ENCODE peak calls at places on chromosomes 16 and 17, in ten cellular contexts. N, C, Z, T, H, A, R, E, Y and O are unnamed samples.

GRCh38 chr17:19316756-19317358 is 45.7 kb downstream of the B9D1 start:
- DNase-seq in E (no peak), T (no peak), Y (no peak), C (no peak), H (no peak), Z (no peak), R (no peak), N (no peak), A (no peak), O (no peak)

GRCh38 chr17:31497431-31497830 is 106.0 kb downstream of the RAB11FIP4 start:
- DNase-seq in T (no peak), E (no peak), Y (no peak), N (no peak), Z (no peak), C (no peak), A (no peak), H (no peak), R (no peak), O (no peak)

GRCh38 chr17:74274703-74275340 is 788 bp downstream of the DNAI2 start:
- DNase-seq in R (no peak), E (no peak), T (no peak), C (no peak), Y (no peak), Z (no peak), H (no peak), N (no peak), A (no peak), O (no peak)

GRCh38 chr17:63274156-63274555 is 171.9 kb downstream of the CYB561 start:
- DNase-seq in R (no peak), Y (no peak), T (no peak), N (no peak), H (no peak), Z (no peak), C (peak), A (no peak), E (no peak), O (no peak)

GRCh38 chr17:21313320-21313719 is 28.8 kb downstream of the MAP2K3 start:
- DNase-seq in T (no peak), R (no peak), A (no peak), Z (no peak), N (no peak), C (no peak), Y (no peak), H (no peak), E (no peak), O (no peak)

GRCh38 chr17:47915667-47916242 is 19.7 kb downstream of the SP2 start:
- DNase-seq in C (no peak), Z (no peak), T (no peak), Y (peak), E (no peak), N (no peak), R (peak), H (no peak), A (no peak), O (no peak)

GRCh38 chr17:59725691-59726090 is 18.2 kb downstream of the VMP1 start:
- DNase-seq in Z (no peak), R (no peak), C (peak), A (no peak), T (no peak), Y (no peak), N (no peak), E (no peak), H (no peak), O (no peak)

GRCh38 chr17:1907818-1908698 is 78.3 kb downstream of the RPA1 start:
- DNase-seq in N (no peak), Y (no peak), A (no peak), Z (peak), C (peak), E (no peak), R (no peak), H (peak), T (no peak), O (peak)

GRCh38 chr16:74563828-74564263 is 43.1 kb downstream of the GLG1 start:
- DNase-seq in E (peak), N (no peak), R (no peak), Z (no peak), T (peak), C (peak), A (no peak), H (no peak), Y (no peak), O (no peak)

GRCh38 chr16:5056347-5056746 is 9.4 kb downstream of the C16orf89 start:
- DNase-seq in Z (peak), Y (no peak), R (no peak), A (no peak), N (no peak), E (no peak), H (peak), T (peak), C (no peak), O (peak)

GRCh38 chr17:40111221-40112128 is 10.3 kb upstream of the MSL1 start:
- DNase-seq in E (peak), Y (peak), C (peak), R (peak), H (peak), A (peak), N (peak), T (peak), Z (peak), O (peak)

GRCh38 chr16:66927918-66928649 is 2.7 kb upstream of the RRAD start:
- DNase-seq in C (no peak), A (no peak), E (no peak), Y (no peak), H (no peak), T (peak), R (no peak), N (no peak), Z (no peak), O (no peak)

GRCh38 chr17:48612854-48613691 is 2.0 kb downstream of the HOXB8 start:
- DNase-seq in Z (peak), N (peak), T (peak), H (peak), A (no peak), C (peak), E (no peak), Y (no peak), R (no peak), O (no peak)

GRCh38 chr17:80712610-80713009 is 168.0 kb downstream of the RPTOR start:
- DNase-seq in T (no peak), N (no peak), R (no peak), H (no peak), Z (no peak), E (no peak), Y (no peak), C (no peak), A (no peak), O (no peak)

GRCh38 chr16:72908362-72908838 is 139.5 kb downstream of the ZFHX3 start:
- DNase-seq in Z (no peak), N (no peak), Y (no peak), R (no peak), T (peak), C (no peak), E (no peak), H (no peak), A (no peak), O (no peak)

GRCh38 chr16:85628651-85629050 is 15.5 kb downstream of the GSE1 start:
- DNase-seq in T (no peak), H (no peak), R (no peak), C (no peak), A (no peak), Z (no peak), Y (no peak), E (no peak), N (no peak), O (no peak)

GRCh38 chr16:53756329-53756996 is 52.5 kb downstream of the FTO start:
- DNase-seq in Y (no peak), T (no peak), N (no peak), C (no peak), A (no peak), H (no peak), Z (no peak), R (no peak), E (no peak), O (no peak)

GRCh38 chr16:68658258-68658973 is 13.3 kb downstream of the CDH3 start:
- DNase-seq in N (peak), Z (no peak), T (no peak), A (peak), Y (peak), C (peak), R (peak), E (no peak), H (peak), O (no peak)

GRCh38 chr17:82836823-82837357 is 2.9 kb downstream of the ZNF750 start:
- DNase-seq in C (no peak), N (no peak), Y (no peak), H (no peak), R (no peak), Z (no peak), T (no peak), A (no peak), E (no peak), O (no peak)

GRCh38 chr17:79087428-79088143 is 13.0 kb downstream of the ENGASE start:
- DNase-seq in C (peak), Y (peak), T (peak), Z (peak), N (peak), E (no peak), A (no peak), R (peak), H (peak), O (peak)

GRCh38 chr16:81036751-81037350 is 1.2 kb downstream of the ATMIN start:
- DNase-seq in A (no peak), E (no peak), N (no peak), Y (no peak), T (peak), Z (no peak), C (peak), R (no peak), H (peak), O (no peak)

GRCh38 chr17:55430531-55431228 is 9.0 kb upstream of the MMD start:
- DNase-seq in A (no peak), Y (no peak), C (no peak), T (no peak), N (no peak), E (no peak), H (no peak), R (no peak), Z (no peak), O (no peak)

GRCh38 chr17:64706224-64707076 is 44.3 kb upstream of the SMURF2 start:
- DNase-seq in Y (no peak), Z (no peak), A (no peak), H (peak), C (peak), E (no peak), R (peak), T (no peak), N (no peak), O (no peak)

GRCh38 chr17:2700491-2701141 is 10.9 kb downstream of the CLUH start:
- DNase-seq in E (no peak), Z (no peak), A (no peak), C (no peak), N (no peak), R (no peak), Y (peak), H (no peak), T (peak), O (no peak)

GRCh38 chr17:63382136-63382535 is 64.0 kb downstream of the CYB561 start:
- DNase-seq in R (no peak), E (no peak), A (no peak), C (no peak), T (no peak), Z (no peak), N (no peak), H (no peak), Y (no peak), O (no peak)

GRCh38 chr17:4463818-4464501 is 30.2 kb downstream of the SPNS3 start:
- DNase-seq in H (no peak), Y (no peak), E (no peak), C (no peak), N (no peak), Z (no peak), A (no peak), T (no peak), R (no peak), O (no peak)

GRCh38 chr17:21002309-21003006 is 40.4 kb downstream of the USP22 start:
- DNase-seq in N (no peak), A (no peak), C (no peak), R (no peak), E (no peak), Y (no peak), Z (no peak), T (no peak), H (no peak), O (no peak)

GRCh38 chr17:37131064-37131463 is 182.3 kb downstream of the AATF start:
- DNase-seq in A (no peak), H (no peak), N (no peak), Y (no peak), Z (peak), C (peak), R (no peak), T (no peak), E (no peak), O (no peak)

GRCh38 chr17:19448341-19449268 is 37.6 kb downstream of the RNF112 start:
- DNase-seq in C (peak), E (peak), R (peak), T (peak), A (peak), Z (no peak), Y (no peak), N (peak), H (peak), O (no peak)

GRCh38 chr17:12813680-12814079 is 24.4 kb downstream of the ARHGAP44 start:
- DNase-seq in R (no peak), E (no peak), A (no peak), N (no peak), Z (no peak), C (no peak), Y (no peak), H (no peak), T (no peak), O (no peak)

GRCh38 chr17:82013341-82013740 is 9.3 kb downstream of the CENPX start:
- DNase-seq in E (no peak), N (no peak), H (no peak), C (no peak), T (peak), Z (no peak), R (no peak), Y (no peak), A (no peak), O (no peak)

GRCh38 chr16:85948870-85949269 is 49.9 kb downstream of the IRF8 start:
- DNase-seq in H (no peak), Z (no peak), Y (no peak), N (no peak), C (no peak), R (no peak), A (no peak), T (no peak), E (no peak), O (no peak)

GRCh38 chr17:35116845-35117244 is 2.8 kb downstream of the RAD51D start:
- DNase-seq in Z (no peak), N (no peak), Y (no peak), R (no peak), H (no peak), C (no peak), T (no peak), E (no peak), A (no peak), O (no peak)

GRCh38 chr17:83053779-83054451 is 25.5 kb upstream of the METRNL start:
- DNase-seq in T (peak), A (no peak), N (peak), C (no peak), R (no peak), Y (peak), H (no peak), Z (no peak), E (no peak), O (no peak)

GRCh38 chr17:68871447-68871846 is 83.7 kb downstream of the ABCA8 start:
- DNase-seq in Y (no peak), A (no peak), R (no peak), C (no peak), T (no peak), Z (no peak), N (no peak), H (no peak), E (no peak), O (no peak)
- TF ChIP-seq CTCF in Y (no peak), A (no peak), R (no peak), C (no peak), T (no peak), Z (no peak), N (no peak), H (no peak), E (no peak), O (no peak)

GRCh38 chr17:77488531-77489238 is 347.9 kb downstream of the SEC14L1 start:
- DNase-seq in Y (peak), E (no peak), Z (no peak), A (no peak), T (no peak), R (no peak), N (no peak), C (no peak), H (no peak), O (no peak)
- TF ChIP-seq CTCF in Y (no peak), E (no peak), Z (no peak), A (no peak), T (no peak), R (no peak), N (no peak), C (no peak), H (no peak), O (no peak)

GRCh38 chr16:30444231-30445148 is 1.2 kb downstream of the SEPHS2 start:
- DNase-seq in Z (no peak), R (no peak), H (no peak), Y (no peak), C (no peak), A (no peak), E (no peak), N (no peak), T (no peak), O (no peak)

GRCh38 chr16:30447512-30448226 is 2.0 kb upstream of the SEPHS2 start:
- DNase-seq in A (no peak), N (no peak), T (no peak), R (no peak), E (no peak), H (no peak), C (no peak), Z (no peak), Y (no peak), O (no peak)

GRCh38 chr16:30446203-30446595 is 525 bp upstream of the SEPHS2 start:
- DNase-seq in Z (no peak), A (no peak), T (no peak), Y (no peak), E (no peak), H (no peak), R (no peak), N (no peak), C (no peak), O (no peak)

GRCh38 chr16:30445149-30445407 is 596 bp downstream of the SEPHS2 start:
- DNase-seq in R (no peak), N (no peak), Z (no peak), A (no peak), Y (no peak), T (no peak), E (no peak), H (no peak), C (no peak), O (no peak)

GRCh38 chr16:30445408-30446202 is at the start of gene SEPHS2:
- DNase-seq in N (peak), Y (peak), E (peak), R (peak), C (peak), T (peak), A (peak), H (peak), Z (peak), O (peak)
- TF ChIP-seq CTCF in N (peak), Y (peak), E (peak), R (no peak), C (peak), T (peak), A (peak), H (peak), Z (no peak), O (peak)

GRCh38 chr17:420479-421175 is 68.0 kb upstream of the RPH3AL start:
- DNase-seq in T (no peak), N (no peak), R (no peak), E (no peak), H (no peak), A (no peak), Z (no peak), Y (no peak), C (no peak), O (no peak)

GRCh38 chr17:418421-418751 is 65.8 kb upstream of the RPH3AL start:
- DNase-seq in T (no peak), C (no peak), H (no peak), Z (no peak), Y (no peak), N (no peak), R (no peak), E (no peak), A (no peak), O (no peak)

GRCh38 chr17:419073-419735 is 66.6 kb upstream of the RPH3AL start:
- DNase-seq in E (no peak), T (no peak), C (no peak), Z (no peak), H (no peak), A (no peak), N (no peak), R (no peak), Y (no peak), O (no peak)

GRCh38 chr17:416293-417206 is 63.9 kb upstream of the RPH3AL start:
- DNase-seq in Z (no peak), N (no peak), C (no peak), Y (no peak), T (no peak), H (no peak), E (no peak), A (no peak), R (no peak), O (no peak)

GRCh38 chr17:417691-418420 is 65.2 kb upstream of the RPH3AL start:
- DNase-seq in Y (no peak), H (no peak), R (no peak), A (no peak), Z (no peak), T (no peak), E (no peak), C (no peak), N (no peak), O (no peak)
- TF ChIP-seq CTCF in Y (no peak), H (no peak), R (no peak), A (no peak), Z (no peak), T (no peak), E (no peak), C (no peak), N (no peak), O (no peak)